ENCODE peak calls at places on chromosomes 6 and 20, in five cellular contexts. J is ACHN, G is pulmonary artery endothelial cell, B is GM13977, Y is frontal cortex. Z is an unnamed sample.

GRCh38 chr6:40723967-40724366 is 136.8 kb upstream of the LRFN2 start:
- DNase-seq in Y (no peak), J (no peak), B (no peak), G (no peak), Z (no peak)

GRCh38 chr6:156507656-156508055 is 269.5 kb upstream of the ARID1B start:
- DNase-seq in J (no peak), B (no peak), Y (peak; percentile 8), G (no peak), Z (no peak)

GRCh38 chr6:90298459-90299053 is 1.9 kb upstream of the BACH2 start:
- DNase-seq in B (no peak), Y (no peak), J (no peak), G (no peak), Z (no peak)

GRCh38 chr20:57711826-57712225 is 2.0 kb upstream of the PMEPA1 start:
- DNase-seq in Y (no peak), G (no peak), B (no peak), J (no peak), Z (no peak)

GRCh38 chr20:1299522-1299921 is 29.4 kb downstream of the SDCBP2 start:
- DNase-seq in J (peak; percentile 41), B (peak; percentile 65), G (no peak), Y (no peak), Z (no peak)

GRCh38 chr20:32651537-32651936 is 22.2 kb downstream of the C20orf203 start:
- DNase-seq in G (no peak), Y (no peak), J (no peak), B (no peak), Z (no peak)

GRCh38 chr6:137218917-137219663 is at the start of gene IFNGR1:
- DNase-seq in Y (peak; percentile 92), G (peak; percentile 60), J (peak; percentile 87), B (peak; percentile 90), Z (peak; percentile 95)

GRCh38 chr20:22525821-22526220 is 58.6 kb downstream of the FOXA2 start:
- DNase-seq in G (no peak), Y (no peak), J (no peak), B (no peak), Z (no peak)

GRCh38 chr20:46770330-46771194 is 61.1 kb downstream of the SLC2A10 start:
- DNase-seq in G (no peak), J (no peak), Y (no peak), B (no peak), Z (no peak)

GRCh38 chr6:159156089-159156488 is 13.1 kb upstream of the FNDC1 start:
- DNase-seq in Y (no peak), B (no peak), G (no peak), J (no peak), Z (no peak)

GRCh38 chr6:119360262-119360915 is 10.8 kb upstream of the MAN1A1 start:
- DNase-seq in B (no peak), G (no peak), Y (no peak), J (no peak), Z (no peak)

GRCh38 chr20:9838378-9839295 is at the start of gene PAK5:
- DNase-seq in Y (peak; percentile 56), J (peak; percentile 66), B (no peak), G (no peak), Z (no peak)

GRCh38 chr6:138034229-138034628 is 73.0 kb downstream of the PERP start:
- DNase-seq in G (no peak), B (no peak), Y (no peak), J (no peak), Z (no peak)

GRCh38 chr20:32971703-32972161 is 32.5 kb downstream of the SUN5 start:
- DNase-seq in J (no peak), Y (no peak), G (no peak), B (no peak), Z (no peak)

Z was measured in uterus.